ENCODE peak calls at places on chromosomes 12 and 14, in ten cellular contexts. One of them, this sample, is unnamed.

GRCh38 chr12:46855760-46856159 is 30.0 kb upstream of the SLC38A4 start:
- DNase-seq in LoVo: no peak
- DNase-seq in Calu3: no peak
- DNase-seq in stimulated activated CD4-positive, alpha-beta T cell treated with anti-CD3 and anti-CD28 coated beads, Interleukin-1b, Interleukin-23, amount 100 ng/mL, for 24 hours: no peak
- DNase-seq in T-helper 1 cell: no peak
- DNase-seq in cardiac fibroblast: no peak
- DNase-seq in adrenal gland: no peak
- DNase-seq in lower leg skin: no peak
- DNase-seq in NCI-H2171: no peak
- DNase-seq in A549: no peak
- DNase-seq in this sample: no peak

GRCh38 chr12:14993537-14994266 is 20.9 kb downstream of the PDE6H start:
- DNase-seq in LoVo: no peak
- DNase-seq in lower leg skin: no peak
- DNase-seq in adrenal gland: no peak
- DNase-seq in A549: no peak
- DNase-seq in cardiac fibroblast: peak; percentile 74
- DNase-seq in Calu3: no peak
- DNase-seq in NCI-H2171: no peak
- DNase-seq in T-helper 1 cell: no peak
- DNase-seq in stimulated activated CD4-positive, alpha-beta T cell treated with anti-CD3 and anti-CD28 coated beads, Interleukin-1b, Interleukin-23, amount 100 ng/mL, for 24 hours: no peak
- DNase-seq in this sample: no peak

GRCh38 chr14:91068642-91069041 is 8.2 kb upstream of the RPS6KA5 start:
- DNase-seq in A549: no peak
- DNase-seq in stimulated activated CD4-positive, alpha-beta T cell treated with anti-CD3 and anti-CD28 coated beads, Interleukin-1b, Interleukin-23, amount 100 ng/mL, for 24 hours: no peak
- DNase-seq in cardiac fibroblast: no peak
- DNase-seq in LoVo: no peak
- DNase-seq in T-helper 1 cell: no peak
- DNase-seq in Calu3: no peak
- DNase-seq in lower leg skin: no peak
- DNase-seq in NCI-H2171: no peak
- DNase-seq in adrenal gland: no peak
- DNase-seq in this sample: no peak

GRCh38 chr14:54782803-54783659 is 119.6 kb downstream of the GCH1 start:
- DNase-seq in adrenal gland: peak; percentile 32
- DNase-seq in Calu3: peak; percentile 12
- DNase-seq in A549: no peak
- DNase-seq in cardiac fibroblast: no peak
- DNase-seq in T-helper 1 cell: no peak
- DNase-seq in NCI-H2171: no peak
- DNase-seq in lower leg skin: no peak
- DNase-seq in stimulated activated CD4-positive, alpha-beta T cell treated with anti-CD3 and anti-CD28 coated beads, Interleukin-1b, Interleukin-23, amount 100 ng/mL, for 24 hours: no peak
- DNase-seq in LoVo: no peak
- DNase-seq in this sample: peak; percentile 49

GRCh38 chr12:43277630-43278267 is 274.3 kb downstream of the ADAMTS20 start:
- DNase-seq in LoVo: no peak
- DNase-seq in NCI-H2171: no peak
- DNase-seq in cardiac fibroblast: peak; percentile 90
- DNase-seq in adrenal gland: no peak
- DNase-seq in Calu3: peak; percentile 1
- DNase-seq in A549: peak; percentile 31
- DNase-seq in lower leg skin: no peak
- DNase-seq in stimulated activated CD4-positive, alpha-beta T cell treated with anti-CD3 and anti-CD28 coated beads, Interleukin-1b, Interleukin-23, amount 100 ng/mL, for 24 hours: no peak
- DNase-seq in T-helper 1 cell: no peak
- DNase-seq in this sample: no peak

GRCh38 chr12:119412811-119413794 is 78.6 kb downstream of the CCDC60 start:
- DNase-seq in adrenal gland: peak; percentile 50
- DNase-seq in NCI-H2171: no peak
- DNase-seq in T-helper 1 cell: no peak
- DNase-seq in A549: peak; percentile 54
- DNase-seq in lower leg skin: peak; percentile 39
- DNase-seq in Calu3: peak; percentile 67
- DNase-seq in stimulated activated CD4-positive, alpha-beta T cell treated with anti-CD3 and anti-CD28 coated beads, Interleukin-1b, Interleukin-23, amount 100 ng/mL, for 24 hours: peak; percentile 20
- DNase-seq in LoVo: peak; percentile 63
- DNase-seq in cardiac fibroblast: peak; percentile 82
- DNase-seq in this sample: peak; percentile 63

GRCh38 chr14:29925106-29925722 is 2.4 kb downstream of the PRKD1 start:
- DNase-seq in NCI-H2171: no peak
- DNase-seq in LoVo: no peak
- DNase-seq in lower leg skin: no peak
- DNase-seq in A549: no peak
- DNase-seq in stimulated activated CD4-positive, alpha-beta T cell treated with anti-CD3 and anti-CD28 coated beads, Interleukin-1b, Interleukin-23, amount 100 ng/mL, for 24 hours: no peak
- DNase-seq in cardiac fibroblast: peak; percentile 75
- DNase-seq in T-helper 1 cell: no peak
- DNase-seq in adrenal gland: no peak
- DNase-seq in Calu3: no peak
- DNase-seq in this sample: no peak

GRCh38 chr12:92505373-92506340 is 197.1 kb upstream of the PLEKHG7 start:
- DNase-seq in LoVo: no peak
- DNase-seq in cardiac fibroblast: peak; percentile 65
- DNase-seq in adrenal gland: peak; percentile 52
- DNase-seq in lower leg skin: no peak
- DNase-seq in T-helper 1 cell: no peak
- DNase-seq in stimulated activated CD4-positive, alpha-beta T cell treated with anti-CD3 and anti-CD28 coated beads, Interleukin-1b, Interleukin-23, amount 100 ng/mL, for 24 hours: peak; percentile 54
- DNase-seq in NCI-H2171: peak; percentile 41
- DNase-seq in A549: no peak
- DNase-seq in Calu3: peak; percentile 27
- DNase-seq in this sample: peak; percentile 69

GRCh38 chr12:6059221-6059620 is 65.2 kb downstream of the VWF start:
- DNase-seq in lower leg skin: no peak
- DNase-seq in stimulated activated CD4-positive, alpha-beta T cell treated with anti-CD3 and anti-CD28 coated beads, Interleukin-1b, Interleukin-23, amount 100 ng/mL, for 24 hours: no peak
- DNase-seq in Calu3: no peak
- DNase-seq in T-helper 1 cell: no peak
- DNase-seq in cardiac fibroblast: no peak
- DNase-seq in LoVo: no peak
- DNase-seq in NCI-H2171: no peak
- DNase-seq in A549: no peak
- DNase-seq in adrenal gland: no peak
- DNase-seq in this sample: no peak

GRCh38 chr12:55659486-55660385 is 23.0 kb downstream of the OR10P1 start:
- DNase-seq in T-helper 1 cell: no peak
- DNase-seq in cardiac fibroblast: peak; percentile 85
- DNase-seq in lower leg skin: no peak
- DNase-seq in adrenal gland: peak; percentile 91
- DNase-seq in Calu3: peak; percentile 58
- DNase-seq in A549: no peak
- DNase-seq in NCI-H2171: no peak
- DNase-seq in LoVo: peak; percentile 20
- DNase-seq in stimulated activated CD4-positive, alpha-beta T cell treated with anti-CD3 and anti-CD28 coated beads, Interleukin-1b, Interleukin-23, amount 100 ng/mL, for 24 hours: no peak
- DNase-seq in this sample: peak; percentile 52

GRCh38 chr14:22320353-22320733 is 268.7 kb downstream of the DAD1 start:
- DNase-seq in adrenal gland: no peak
- DNase-seq in T-helper 1 cell: no peak
- DNase-seq in stimulated activated CD4-positive, alpha-beta T cell treated with anti-CD3 and anti-CD28 coated beads, Interleukin-1b, Interleukin-23, amount 100 ng/mL, for 24 hours: no peak
- DNase-seq in Calu3: no peak
- DNase-seq in NCI-H2171: no peak
- DNase-seq in cardiac fibroblast: no peak
- DNase-seq in A549: no peak
- DNase-seq in LoVo: no peak
- DNase-seq in lower leg skin: no peak
- DNase-seq in this sample: no peak

GRCh38 chr12:27015730-27016076 is 1.5 kb upstream of the TM7SF3 start:
- DNase-seq in LoVo: peak; percentile 71
- DNase-seq in stimulated activated CD4-positive, alpha-beta T cell treated with anti-CD3 and anti-CD28 coated beads, Interleukin-1b, Interleukin-23, amount 100 ng/mL, for 24 hours: no peak
- DNase-seq in Calu3: no peak
- DNase-seq in NCI-H2171: peak; percentile 7
- DNase-seq in lower leg skin: no peak
- DNase-seq in T-helper 1 cell: no peak
- DNase-seq in A549: peak; percentile 18
- DNase-seq in adrenal gland: no peak
- DNase-seq in cardiac fibroblast: peak; percentile 69
- DNase-seq in this sample: no peak

GRCh38 chr14:100665518-100666032 is 61.1 kb upstream of the DLK1 start:
- DNase-seq in T-helper 1 cell: no peak
- DNase-seq in cardiac fibroblast: no peak
- DNase-seq in LoVo: no peak
- DNase-seq in A549: no peak
- DNase-seq in stimulated activated CD4-positive, alpha-beta T cell treated with anti-CD3 and anti-CD28 coated beads, Interleukin-1b, Interleukin-23, amount 100 ng/mL, for 24 hours: no peak
- DNase-seq in adrenal gland: peak; percentile 84
- DNase-seq in NCI-H2171: no peak
- DNase-seq in lower leg skin: no peak
- DNase-seq in Calu3: no peak
- DNase-seq in this sample: peak; percentile 30

GRCh38 chr14:23299986-23300686 is 2.5 kb downstream of the PPP1R3E start:
- DNase-seq in cardiac fibroblast: no peak
- DNase-seq in LoVo: no peak
- DNase-seq in NCI-H2171: no peak
- DNase-seq in T-helper 1 cell: no peak
- DNase-seq in adrenal gland: no peak
- DNase-seq in A549: no peak
- DNase-seq in lower leg skin: no peak
- DNase-seq in stimulated activated CD4-positive, alpha-beta T cell treated with anti-CD3 and anti-CD28 coated beads, Interleukin-1b, Interleukin-23, amount 100 ng/mL, for 24 hours: no peak
- DNase-seq in Calu3: no peak
- DNase-seq in this sample: no peak

GRCh38 chr14:32254952-32255679 is 52.0 kb upstream of the RNU6-8 start:
- DNase-seq in A549: peak; percentile 45
- DNase-seq in LoVo: peak; percentile 70
- DNase-seq in Calu3: peak; percentile 66
- DNase-seq in lower leg skin: peak; percentile 52
- DNase-seq in T-helper 1 cell: no peak
- DNase-seq in stimulated activated CD4-positive, alpha-beta T cell treated with anti-CD3 and anti-CD28 coated beads, Interleukin-1b, Interleukin-23, amount 100 ng/mL, for 24 hours: peak; percentile 19
- DNase-seq in NCI-H2171: peak; percentile 55
- DNase-seq in adrenal gland: peak; percentile 75
- DNase-seq in cardiac fibroblast: peak; percentile 83
- DNase-seq in this sample: peak; percentile 67

This sample was measured in left ventricle myocardium superior.